ENCODE peak calls at places on chromosomes 2 and 18, in nine cellular contexts. One of them, this sample, is unnamed.

GRCh38 chr2:42424033-42424432 is 63.0 kb upstream of the COX7A2L start:
- ATAC-seq in central memory CD8-positive, alpha-beta T cell: no peak
- ATAC-seq in heart right ventricle: no peak
- ATAC-seq in Right ventricle myocardium inferior: no peak
- ATAC-seq in heart left ventricle: no peak
- ATAC-seq in effector memory CD8-positive, alpha-beta T cell: no peak
- ATAC-seq in left colon: no peak
- ATAC-seq in PC-3: no peak
- ATAC-seq in GM23338: no peak
- ATAC-seq in this sample: no peak

GRCh38 chr2:120182019-120182560 is 41.1 kb downstream of the TMEM185B start:
- ATAC-seq in central memory CD8-positive, alpha-beta T cell: no peak
- ATAC-seq in left colon: no peak
- ATAC-seq in Right ventricle myocardium inferior: no peak
- ATAC-seq in PC-3: no peak
- ATAC-seq in GM23338: no peak
- ATAC-seq in heart left ventricle: no peak
- ATAC-seq in effector memory CD8-positive, alpha-beta T cell: peak
- ATAC-seq in heart right ventricle: no peak
- ATAC-seq in this sample: no peak

GRCh38 chr2:233320470-233320869 is 12.9 kb downstream of the SAG start:
- ATAC-seq in GM23338: no peak
- ATAC-seq in heart right ventricle: no peak
- ATAC-seq in PC-3: no peak
- ATAC-seq in effector memory CD8-positive, alpha-beta T cell: no peak
- ATAC-seq in central memory CD8-positive, alpha-beta T cell: no peak
- ATAC-seq in left colon: no peak
- ATAC-seq in Right ventricle myocardium inferior: no peak
- ATAC-seq in heart left ventricle: no peak
- ATAC-seq in this sample: no peak

GRCh38 chr2:105308785-105309540 is 20.6 kb downstream of the TGFBRAP1 start:
- ATAC-seq in left colon: no peak
- ATAC-seq in heart left ventricle: peak
- ATAC-seq in central memory CD8-positive, alpha-beta T cell: no peak
- ATAC-seq in GM23338: peak
- ATAC-seq in PC-3: no peak
- ATAC-seq in Right ventricle myocardium inferior: peak
- ATAC-seq in effector memory CD8-positive, alpha-beta T cell: no peak
- ATAC-seq in heart right ventricle: peak
- ATAC-seq in this sample: no peak

GRCh38 chr18:47883771-47884413 is 46.6 kb downstream of the SMAD2 start:
- ATAC-seq in PC-3: peak
- ATAC-seq in left colon: peak
- ATAC-seq in heart right ventricle: peak
- ATAC-seq in Right ventricle myocardium inferior: no peak
- ATAC-seq in central memory CD8-positive, alpha-beta T cell: no peak
- ATAC-seq in heart left ventricle: peak
- ATAC-seq in effector memory CD8-positive, alpha-beta T cell: no peak
- ATAC-seq in GM23338: no peak
- ATAC-seq in this sample: peak

GRCh38 chr2:105243961-105244360 is 2.4 kb downstream of the GPR45 start:
- ATAC-seq in heart right ventricle: no peak
- ATAC-seq in Right ventricle myocardium inferior: no peak
- ATAC-seq in left colon: no peak
- ATAC-seq in GM23338: peak
- ATAC-seq in PC-3: no peak
- ATAC-seq in central memory CD8-positive, alpha-beta T cell: no peak
- ATAC-seq in effector memory CD8-positive, alpha-beta T cell: no peak
- ATAC-seq in heart left ventricle: no peak
- ATAC-seq in this sample: no peak

GRCh38 chr2:109148991-109149645 is 20.1 kb downstream of the SH3RF3 start:
- ATAC-seq in effector memory CD8-positive, alpha-beta T cell: no peak
- ATAC-seq in central memory CD8-positive, alpha-beta T cell: no peak
- ATAC-seq in heart right ventricle: no peak
- ATAC-seq in heart left ventricle: peak
- ATAC-seq in Right ventricle myocardium inferior: no peak
- ATAC-seq in GM23338: no peak
- ATAC-seq in PC-3: no peak
- ATAC-seq in left colon: no peak
- ATAC-seq in this sample: no peak

GRCh38 chr2:149320362-149320761 is 10.0 kb upstream of the LYPD6 start:
- ATAC-seq in GM23338: peak
- ATAC-seq in effector memory CD8-positive, alpha-beta T cell: no peak
- ATAC-seq in central memory CD8-positive, alpha-beta T cell: no peak
- ATAC-seq in Right ventricle myocardium inferior: no peak
- ATAC-seq in PC-3: no peak
- ATAC-seq in heart right ventricle: no peak
- ATAC-seq in heart left ventricle: no peak
- ATAC-seq in left colon: no peak
- ATAC-seq in this sample: no peak

GRCh38 chr2:98454500-98455235 is 10.0 kb downstream of the INPP4A start:
- ATAC-seq in effector memory CD8-positive, alpha-beta T cell: peak
- ATAC-seq in Right ventricle myocardium inferior: peak
- ATAC-seq in central memory CD8-positive, alpha-beta T cell: peak
- ATAC-seq in PC-3: peak
- ATAC-seq in heart left ventricle: peak
- ATAC-seq in heart right ventricle: peak
- ATAC-seq in left colon: peak
- ATAC-seq in GM23338: peak
- ATAC-seq in this sample: no peak

This sample was measured in esophagus mucosa.